ENCODE peak calls at places on chromosome 20, in nine cellular contexts. X is PC-3, Y is uterus, V is HepG2, N is colonic mucosa, Q is SK-N-SH, H is ovary, Z is right lobe of liver, C is fibroblast of lung. R is an unnamed sample.

GRCh38 chr20:15257071-15257470 is 919.7 kb upstream of the FLRT3 start:
- DNase-seq in Q (no peak), Y (no peak), X (no peak), Z (no peak), C (no peak), V (no peak), H (no peak), N (no peak), R (no peak)

GRCh38 chr20:6120491-6120988 is 2.3 kb downstream of the FERMT1 start:
- DNase-seq in N (no peak), X (no peak), Z (no peak), Y (no peak), H (no peak), C (no peak), V (no peak), Q (no peak), R (no peak)

GRCh38 chr20:62175711-62176110 is 7.1 kb upstream of the MTG2 start:
- DNase-seq in V (no peak), Q (no peak), X (no peak), N (no peak), Z (peak; percentile 39), Y (no peak), H (no peak), C (no peak), R (no peak)

GRCh38 chr20:47493175-47493953 is 8.3 kb upstream of the NCOA3 start:
- DNase-seq in C (peak; percentile 87), V (peak; percentile 93), Z (peak; percentile 90), X (peak; percentile 93), H (peak; percentile 95), N (peak; percentile 94), Y (peak; percentile 90), Q (peak; percentile 52), R (peak; percentile 87)

GRCh38 chr20:54078296-54078695 is 7.9 kb upstream of the BCAS1 start:
- DNase-seq in Y (no peak), N (no peak), X (no peak), Z (no peak), H (no peak), C (no peak), Q (no peak), V (peak; percentile 49), R (no peak)

GRCh38 chr20:62487564-62488086 is 11.8 kb upstream of the GATA5 start:
- DNase-seq in H (no peak), C (no peak), X (no peak), Z (no peak), N (no peak), V (peak; percentile 75), Y (no peak), Q (peak; percentile 75), R (peak; percentile 57)

GRCh38 chr20:51800769-51801219 is 1.5 kb downstream of the SALL4 start:
- DNase-seq in Y (no peak), H (no peak), C (peak; percentile 15), X (peak; percentile 54), Z (no peak), V (no peak), Q (peak; percentile 69), N (peak; percentile 22), R (peak; percentile 26)

GRCh38 chr20:47776639-47777038 is 8.6 kb downstream of the SULF2 start:
- DNase-seq in V (no peak), Q (no peak), Y (no peak), H (no peak), C (no peak), Z (no peak), N (no peak), X (no peak), R (no peak)

GRCh38 chr20:51529027-51529749 is 13.3 kb downstream of the NFATC2 start:
- DNase-seq in N (no peak), V (no peak), X (no peak), Q (no peak), H (no peak), C (peak; percentile 60), Y (no peak), Z (no peak), R (no peak)

GRCh38 chr20:5612476-5613291 is 137.5 kb upstream of the SHLD1 start:
- DNase-seq in V (no peak), C (peak; percentile 90), Z (no peak), X (peak; percentile 64), Y (no peak), Q (peak; percentile 28), H (no peak), N (no peak), R (no peak)

GRCh38 chr20:19609642-19610223 is 148.3 kb upstream of the RIN2 start:
- DNase-seq in Z (no peak), N (no peak), V (peak; percentile 98), H (no peak), C (no peak), X (peak; percentile 83), Q (no peak), Y (no peak), R (no peak)

GRCh38 chr20:20230741-20231140 is 137.2 kb upstream of the INSM1 start:
- DNase-seq in H (no peak), Q (no peak), Z (no peak), Y (no peak), C (no peak), V (no peak), N (no peak), X (no peak), R (no peak)

GRCh38 chr20:40538126-40538525 is 150.9 kb downstream of the MAFB start:
- DNase-seq in V (no peak), Z (no peak), H (no peak), X (no peak), C (no peak), N (no peak), Q (no peak), Y (no peak), R (no peak)

GRCh38 chr20:46255440-46256104 is 52.7 kb downstream of the CDH22 start:
- DNase-seq in V (peak; percentile 64), Z (peak; percentile 93), C (no peak), X (peak; percentile 97), N (peak; percentile 96), Q (peak; percentile 68), Y (peak; percentile 45), H (peak; percentile 64), R (peak; percentile 70)

GRCh38 chr20:33693274-33693673 is 7.1 kb upstream of the E2F1 start:
- DNase-seq in Z (no peak), Y (no peak), X (no peak), N (no peak), C (no peak), H (no peak), Q (no peak), V (no peak), R (no peak)

GRCh38 chr20:33694666-33695065 is 8.5 kb upstream of the E2F1 start:
- DNase-seq in Q (no peak), N (no peak), X (no peak), H (no peak), Y (no peak), Z (no peak), V (no peak), C (no peak), R (no peak)

GRCh38 chr20:33697129-33697528 is 10.9 kb upstream of the E2F1 start:
- DNase-seq in X (no peak), N (no peak), Q (peak; percentile 42), Z (no peak), H (peak; percentile 60), V (no peak), Y (peak; percentile 87), C (no peak), R (peak; percentile 51)

GRCh38 chr20:33693741-33694645 is 7.8 kb upstream of the E2F1 start:
- DNase-seq in N (peak; percentile 41), Q (peak; percentile 46), V (no peak), C (no peak), X (no peak), H (peak; percentile 84), Y (peak; percentile 73), Z (no peak), R (no peak)

GRCh38 chr20:33696448-33696847 is 10.3 kb upstream of the E2F1 start:
- DNase-seq in N (no peak), Y (no peak), Z (no peak), C (no peak), X (no peak), V (no peak), Q (peak; percentile 81), H (no peak), R (no peak)
- H3K27ac ChIP-seq in N (no peak overlapping the region), Y (peak overlapping the region; percentile 63), Z (no peak overlapping the region), C (no peak overlapping the region), X (no peak overlapping the region), V (no peak overlapping the region), Q (peak overlapping the region; percentile 94), H (no peak overlapping the region), R (no peak overlapping the region)

GRCh38 chr20:25622450-25623224 is 1.2 kb downstream of the NANP start:
- DNase-seq in V (peak; percentile 20), Q (no peak), C (peak; percentile 69), X (no peak), Z (no peak), H (no peak), N (no peak), Y (no peak), R (no peak)
- H3K27ac ChIP-seq in V (peak overlapping the region; percentile 96), Q (peak overlapping the region; percentile 98), C (peak overlapping the region; percentile 87), X (peak overlapping the region; percentile 89), Z (peak overlapping the region; percentile 97), H (peak overlapping the region; percentile 85), N (no peak overlapping the region), Y (peak overlapping the region; percentile 90), R (peak overlapping the region; percentile 93)

DNA sequence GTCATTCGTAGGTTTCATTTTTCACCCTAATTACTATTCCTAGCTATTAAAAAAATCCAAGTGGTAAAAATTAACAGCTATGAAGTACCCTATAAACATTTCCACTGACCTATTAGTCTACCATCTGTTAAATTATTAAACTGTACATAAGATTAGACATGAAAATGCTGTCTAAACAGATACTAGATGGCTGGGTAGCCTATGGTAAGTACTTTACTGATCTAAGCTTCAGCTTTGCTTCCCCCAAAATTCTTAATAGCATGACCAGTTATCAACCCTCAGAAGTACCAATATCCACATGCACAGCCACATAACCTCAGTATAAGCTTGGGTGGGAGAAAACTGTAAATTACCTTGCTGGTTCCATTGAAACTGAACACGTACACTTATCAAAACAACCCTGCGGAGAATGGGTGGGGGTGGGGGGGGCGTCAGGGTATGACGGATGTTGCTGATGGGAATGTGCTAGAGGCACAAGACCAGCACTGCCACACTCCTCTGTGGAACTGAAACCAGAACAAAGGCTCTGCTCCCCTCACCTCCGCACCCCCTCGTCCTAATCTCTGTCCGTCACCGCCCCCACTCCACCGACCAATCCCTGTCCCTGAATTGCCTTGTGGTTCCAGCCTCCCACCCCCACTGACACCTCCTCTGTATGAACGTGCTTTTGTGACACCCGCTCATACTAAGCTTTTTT is 45.3 kb downstream of the B4GALT5 start:
- DNase-seq in Z (no peak), V (no peak), C (no peak), Q (no peak), X (no peak), N (no peak), H (no peak), Y (no peak), R (peak; percentile 49)
- H3K27ac ChIP-seq in Z (no peak overlapping the region), V (no peak overlapping the region), C (no peak overlapping the region), Q (no peak overlapping the region), X (no peak overlapping the region), N (no peak overlapping the region), H (no peak overlapping the region), Y (no peak overlapping the region), R (no peak overlapping the region)

DNA sequence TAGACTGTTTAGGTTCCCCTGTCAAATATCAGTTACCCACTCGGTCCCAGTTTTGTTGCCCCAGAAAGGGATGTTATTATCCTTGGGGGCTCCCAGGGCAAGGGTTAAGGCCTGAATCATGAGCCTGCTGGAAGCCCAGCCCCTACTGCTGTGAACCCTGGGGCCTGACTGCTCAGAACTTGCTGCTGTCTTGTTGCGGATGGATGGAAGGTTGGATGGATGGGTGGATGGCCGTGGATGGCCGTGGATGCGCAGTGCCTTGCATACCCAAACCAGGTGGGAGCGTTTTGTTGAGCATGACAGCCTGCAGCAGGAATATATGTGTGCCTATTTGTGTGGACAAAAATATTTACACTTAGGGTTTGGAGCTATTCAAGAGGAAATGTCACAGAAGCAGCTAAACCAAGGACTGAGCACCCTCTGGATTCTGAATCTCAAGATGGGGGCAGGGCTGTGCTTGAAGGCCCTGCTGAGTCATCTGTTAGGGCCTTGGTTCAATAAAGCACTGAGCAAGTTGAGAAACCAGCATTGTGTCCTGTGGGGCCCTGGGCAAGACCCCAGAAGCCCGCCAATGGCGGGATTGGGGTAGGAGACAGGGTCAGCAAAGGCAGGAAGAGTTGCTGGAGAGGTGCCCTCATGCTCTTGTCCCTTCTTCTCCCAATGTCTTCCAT is 9.6 kb downstream of the CDC25B start:
- DNase-seq in Z (no peak), H (no peak), Q (no peak), Y (no peak), V (no peak), N (no peak), C (peak; percentile 72), X (peak; percentile 57), R (no peak)
- H3K27ac ChIP-seq in Z (peak overlapping the region; percentile 95), H (peak overlapping the region; percentile 58), Q (peak overlapping the region; percentile 8), Y (peak overlapping the region; percentile 92), V (peak overlapping the region; percentile 14), N (peak overlapping the region; percentile 97), C (peak overlapping the region; percentile 98), X (peak overlapping the region; percentile 97), R (peak overlapping the region; percentile 57)

R was measured in heart left ventricle.